ENCODE peak calls at places on chromosome 10, in four cellular contexts. One of them, this sample, is unnamed.

GRCh38 chr10:26554246-26554645 is 116.1 kb downstream of the APBB1IP start:
- DNase-seq in fibroblast of pulmonary artery: no peak
- DNase-seq in endothelial cell: no peak
- DNase-seq in fibroblast of mammary gland: no peak
- DNase-seq in this sample: no peak

GRCh38 chr10:121860810-121861209 is 67.0 kb downstream of the ATE1 start:
- DNase-seq in fibroblast of mammary gland: no peak
- DNase-seq in fibroblast of pulmonary artery: no peak
- DNase-seq in endothelial cell: no peak
- DNase-seq in this sample: no peak

GRCh38 chr10:103852856-103853255 is 2.5 kb downstream of the SH3PXD2A start:
- DNase-seq in fibroblast of mammary gland: peak; percentile 81
- DNase-seq in endothelial cell: no peak
- DNase-seq in fibroblast of pulmonary artery: peak; percentile 59
- DNase-seq in this sample: peak; percentile 47

GRCh38 chr10:22931948-22932347 is 4.1 kb downstream of the ARMC3 start:
- DNase-seq in endothelial cell: no peak
- DNase-seq in fibroblast of pulmonary artery: peak; percentile 42
- DNase-seq in fibroblast of mammary gland: peak; percentile 84
- DNase-seq in this sample: peak; percentile 83

GRCh38 chr10:113319450-113319849 is 233.4 kb upstream of the HABP2 start:
- DNase-seq in endothelial cell: no peak
- DNase-seq in fibroblast of pulmonary artery: no peak
- DNase-seq in fibroblast of mammary gland: no peak
- DNase-seq in this sample: no peak

GRCh38 chr10:125916977-125917376 is 20.6 kb downstream of the FANK1 start:
- DNase-seq in endothelial cell: no peak
- DNase-seq in fibroblast of mammary gland: no peak
- DNase-seq in fibroblast of pulmonary artery: no peak
- DNase-seq in this sample: no peak

GRCh38 chr10:66394287-66395063 is 531.4 kb upstream of the LRRTM3 start:
- DNase-seq in endothelial cell: no peak
- DNase-seq in fibroblast of mammary gland: no peak
- DNase-seq in fibroblast of pulmonary artery: no peak
- DNase-seq in this sample: no peak

GRCh38 chr10:132558516-132559413 is 21.2 kb downstream of the INPP5A start:
- DNase-seq in endothelial cell: no peak
- DNase-seq in fibroblast of mammary gland: no peak
- DNase-seq in fibroblast of pulmonary artery: no peak
- DNase-seq in this sample: no peak

GRCh38 chr10:47403401-47404318 is 19.6 kb upstream of the ZNF488 start:
- DNase-seq in fibroblast of mammary gland: peak; percentile 18
- DNase-seq in fibroblast of pulmonary artery: peak; percentile 39
- DNase-seq in endothelial cell: no peak
- DNase-seq in this sample: peak; percentile 27

GRCh38 chr10:126558881-126559280 is 111.6 kb downstream of the C10orf90 start:
- DNase-seq in endothelial cell: no peak
- DNase-seq in fibroblast of mammary gland: no peak
- DNase-seq in fibroblast of pulmonary artery: no peak
- DNase-seq in this sample: no peak

This sample was measured in HCEC 1CT.